ENCODE peak calls at places on chromosomes 13 and 19, in eight cellular contexts. One of them, this sample, is unnamed.

GRCh38 chr13:109781384-109782065 is 4.9 kb downstream of the IRS2 start:
- DNase-seq in activated T-helper 1 cell treated with anti-CD3 and anti-CD28 coated beads, Interleukin-12 subunit alpha, Interleukin-12 subunit beta, Interleukin-2, Interleukin-4 antibody, amounts not matched to agents 30 ng/mL and 10 ng/mL and 1 ng/mL, durations not matched to agents 14 hours and 24 hours and 36 hours: no peak
- DNase-seq in omental fat pad: no peak
- DNase-seq in astrocyte of the spinal cord: peak; percentile 30
- DNase-seq in stimulated activated CD8-positive, alpha-beta memory T cell treated with anti-CD3 and anti-CD28 coated beads, Interleukin-4, amount 100 ng/mL, for 1 hour: no peak
- DNase-seq in globus pallidus: no peak
- DNase-seq in GM13977: no peak
- DNase-seq in cardiac muscle cell: no peak
- DNase-seq in this sample: no peak

GRCh38 chr19:40089462-40089861 is 1.3 kb downstream of the ZNF780A start:
- DNase-seq in activated T-helper 1 cell treated with anti-CD3 and anti-CD28 coated beads, Interleukin-12 subunit alpha, Interleukin-12 subunit beta, Interleukin-2, Interleukin-4 antibody, amounts not matched to agents 30 ng/mL and 10 ng/mL and 1 ng/mL, durations not matched to agents 14 hours and 24 hours and 36 hours: no peak
- DNase-seq in omental fat pad: no peak
- DNase-seq in astrocyte of the spinal cord: peak; percentile 24
- DNase-seq in stimulated activated CD8-positive, alpha-beta memory T cell treated with anti-CD3 and anti-CD28 coated beads, Interleukin-4, amount 100 ng/mL, for 1 hour: no peak
- DNase-seq in globus pallidus: peak; percentile 1
- DNase-seq in GM13977: no peak
- DNase-seq in cardiac muscle cell: peak; percentile 0
- DNase-seq in this sample: no peak

GRCh38 chr13:106533940-106534843 is 1.3 kb downstream of the EFNB2 start:
- DNase-seq in activated T-helper 1 cell treated with anti-CD3 and anti-CD28 coated beads, Interleukin-12 subunit alpha, Interleukin-12 subunit beta, Interleukin-2, Interleukin-4 antibody, amounts not matched to agents 30 ng/mL and 10 ng/mL and 1 ng/mL, durations not matched to agents 14 hours and 24 hours and 36 hours: no peak
- DNase-seq in omental fat pad: no peak
- DNase-seq in astrocyte of the spinal cord: peak; percentile 77
- DNase-seq in stimulated activated CD8-positive, alpha-beta memory T cell treated with anti-CD3 and anti-CD28 coated beads, Interleukin-4, amount 100 ng/mL, for 1 hour: no peak
- DNase-seq in globus pallidus: peak; percentile 59
- DNase-seq in GM13977: peak; percentile 28
- DNase-seq in cardiac muscle cell: peak; percentile 64
- DNase-seq in this sample: no peak

GRCh38 chr19:12155324-12155723 is 1.2 kb downstream of the ZNF625 start:
- DNase-seq in activated T-helper 1 cell treated with anti-CD3 and anti-CD28 coated beads, Interleukin-12 subunit alpha, Interleukin-12 subunit beta, Interleukin-2, Interleukin-4 antibody, amounts not matched to agents 30 ng/mL and 10 ng/mL and 1 ng/mL, durations not matched to agents 14 hours and 24 hours and 36 hours: no peak
- DNase-seq in omental fat pad: no peak
- DNase-seq in astrocyte of the spinal cord: no peak
- DNase-seq in stimulated activated CD8-positive, alpha-beta memory T cell treated with anti-CD3 and anti-CD28 coated beads, Interleukin-4, amount 100 ng/mL, for 1 hour: no peak
- DNase-seq in globus pallidus: no peak
- DNase-seq in GM13977: peak; percentile 28
- DNase-seq in cardiac muscle cell: no peak
- DNase-seq in this sample: no peak

GRCh38 chr19:45767881-45768643 is 990 bp downstream of the SIX5 start:
- DNase-seq in activated T-helper 1 cell treated with anti-CD3 and anti-CD28 coated beads, Interleukin-12 subunit alpha, Interleukin-12 subunit beta, Interleukin-2, Interleukin-4 antibody, amounts not matched to agents 30 ng/mL and 10 ng/mL and 1 ng/mL, durations not matched to agents 14 hours and 24 hours and 36 hours: no peak
- DNase-seq in omental fat pad: no peak
- DNase-seq in astrocyte of the spinal cord: peak; percentile 73
- DNase-seq in stimulated activated CD8-positive, alpha-beta memory T cell treated with anti-CD3 and anti-CD28 coated beads, Interleukin-4, amount 100 ng/mL, for 1 hour: no peak
- DNase-seq in globus pallidus: no peak
- DNase-seq in GM13977: peak; percentile 82
- DNase-seq in cardiac muscle cell: peak; percentile 74
- DNase-seq in this sample: no peak

GRCh38 chr19:42053037-42053935 is 16.7 kb downstream of the GRIK5 start:
- DNase-seq in activated T-helper 1 cell treated with anti-CD3 and anti-CD28 coated beads, Interleukin-12 subunit alpha, Interleukin-12 subunit beta, Interleukin-2, Interleukin-4 antibody, amounts not matched to agents 30 ng/mL and 10 ng/mL and 1 ng/mL, durations not matched to agents 14 hours and 24 hours and 36 hours: no peak
- DNase-seq in omental fat pad: no peak
- DNase-seq in astrocyte of the spinal cord: no peak
- DNase-seq in stimulated activated CD8-positive, alpha-beta memory T cell treated with anti-CD3 and anti-CD28 coated beads, Interleukin-4, amount 100 ng/mL, for 1 hour: no peak
- DNase-seq in globus pallidus: no peak
- DNase-seq in GM13977: no peak
- DNase-seq in cardiac muscle cell: no peak
- DNase-seq in this sample: no peak

GRCh38 chr19:30920238-30920637 is 429.0 kb downstream of the TSHZ3 start:
- DNase-seq in activated T-helper 1 cell treated with anti-CD3 and anti-CD28 coated beads, Interleukin-12 subunit alpha, Interleukin-12 subunit beta, Interleukin-2, Interleukin-4 antibody, amounts not matched to agents 30 ng/mL and 10 ng/mL and 1 ng/mL, durations not matched to agents 14 hours and 24 hours and 36 hours: no peak
- DNase-seq in omental fat pad: no peak
- DNase-seq in astrocyte of the spinal cord: no peak
- DNase-seq in stimulated activated CD8-positive, alpha-beta memory T cell treated with anti-CD3 and anti-CD28 coated beads, Interleukin-4, amount 100 ng/mL, for 1 hour: no peak
- DNase-seq in globus pallidus: no peak
- DNase-seq in GM13977: no peak
- DNase-seq in cardiac muscle cell: no peak
- DNase-seq in this sample: no peak

GRCh38 chr13:70568571-70568970 is 460.3 kb upstream of the KLHL1 start:
- DNase-seq in activated T-helper 1 cell treated with anti-CD3 and anti-CD28 coated beads, Interleukin-12 subunit alpha, Interleukin-12 subunit beta, Interleukin-2, Interleukin-4 antibody, amounts not matched to agents 30 ng/mL and 10 ng/mL and 1 ng/mL, durations not matched to agents 14 hours and 24 hours and 36 hours: no peak
- DNase-seq in omental fat pad: no peak
- DNase-seq in astrocyte of the spinal cord: peak; percentile 65
- DNase-seq in stimulated activated CD8-positive, alpha-beta memory T cell treated with anti-CD3 and anti-CD28 coated beads, Interleukin-4, amount 100 ng/mL, for 1 hour: no peak
- DNase-seq in globus pallidus: peak; percentile 30
- DNase-seq in GM13977: peak; percentile 35
- DNase-seq in cardiac muscle cell: peak; percentile 52
- DNase-seq in this sample: peak; percentile 37

GRCh38 chr19:52094526-52094925 is 1.0 kb downstream of the ZNF841 start:
- DNase-seq in activated T-helper 1 cell treated with anti-CD3 and anti-CD28 coated beads, Interleukin-12 subunit alpha, Interleukin-12 subunit beta, Interleukin-2, Interleukin-4 antibody, amounts not matched to agents 30 ng/mL and 10 ng/mL and 1 ng/mL, durations not matched to agents 14 hours and 24 hours and 36 hours: no peak
- DNase-seq in omental fat pad: no peak
- DNase-seq in astrocyte of the spinal cord: no peak
- DNase-seq in stimulated activated CD8-positive, alpha-beta memory T cell treated with anti-CD3 and anti-CD28 coated beads, Interleukin-4, amount 100 ng/mL, for 1 hour: no peak
- DNase-seq in globus pallidus: no peak
- DNase-seq in GM13977: no peak
- DNase-seq in cardiac muscle cell: peak; percentile 1
- DNase-seq in this sample: no peak

GRCh38 chr13:98322091-98322718 is 145.1 kb upstream of the RNF113B start:
- DNase-seq in activated T-helper 1 cell treated with anti-CD3 and anti-CD28 coated beads, Interleukin-12 subunit alpha, Interleukin-12 subunit beta, Interleukin-2, Interleukin-4 antibody, amounts not matched to agents 30 ng/mL and 10 ng/mL and 1 ng/mL, durations not matched to agents 14 hours and 24 hours and 36 hours: no peak
- DNase-seq in omental fat pad: no peak
- DNase-seq in astrocyte of the spinal cord: no peak
- DNase-seq in stimulated activated CD8-positive, alpha-beta memory T cell treated with anti-CD3 and anti-CD28 coated beads, Interleukin-4, amount 100 ng/mL, for 1 hour: no peak
- DNase-seq in globus pallidus: no peak
- DNase-seq in GM13977: no peak
- DNase-seq in cardiac muscle cell: no peak
- DNase-seq in this sample: no peak

GRCh38 chr13:74259641-74260040 is 125.4 kb upstream of the KLF12 start:
- DNase-seq in activated T-helper 1 cell treated with anti-CD3 and anti-CD28 coated beads, Interleukin-12 subunit alpha, Interleukin-12 subunit beta, Interleukin-2, Interleukin-4 antibody, amounts not matched to agents 30 ng/mL and 10 ng/mL and 1 ng/mL, durations not matched to agents 14 hours and 24 hours and 36 hours: no peak
- DNase-seq in omental fat pad: no peak
- DNase-seq in astrocyte of the spinal cord: no peak
- DNase-seq in stimulated activated CD8-positive, alpha-beta memory T cell treated with anti-CD3 and anti-CD28 coated beads, Interleukin-4, amount 100 ng/mL, for 1 hour: no peak
- DNase-seq in globus pallidus: no peak
- DNase-seq in GM13977: no peak
- DNase-seq in cardiac muscle cell: no peak
- DNase-seq in this sample: no peak

GRCh38 chr19:31699421-31699820 is 350.2 kb upstream of the TSHZ3 start:
- DNase-seq in activated T-helper 1 cell treated with anti-CD3 and anti-CD28 coated beads, Interleukin-12 subunit alpha, Interleukin-12 subunit beta, Interleukin-2, Interleukin-4 antibody, amounts not matched to agents 30 ng/mL and 10 ng/mL and 1 ng/mL, durations not matched to agents 14 hours and 24 hours and 36 hours: no peak
- DNase-seq in omental fat pad: no peak
- DNase-seq in astrocyte of the spinal cord: no peak
- DNase-seq in stimulated activated CD8-positive, alpha-beta memory T cell treated with anti-CD3 and anti-CD28 coated beads, Interleukin-4, amount 100 ng/mL, for 1 hour: no peak
- DNase-seq in globus pallidus: no peak
- DNase-seq in GM13977: no peak
- DNase-seq in cardiac muscle cell: no peak
- DNase-seq in this sample: no peak

GRCh38 chr19:15180451-15181390 is 20.1 kb downstream of the NOTCH3 start:
- DNase-seq in activated T-helper 1 cell treated with anti-CD3 and anti-CD28 coated beads, Interleukin-12 subunit alpha, Interleukin-12 subunit beta, Interleukin-2, Interleukin-4 antibody, amounts not matched to agents 30 ng/mL and 10 ng/mL and 1 ng/mL, durations not matched to agents 14 hours and 24 hours and 36 hours: no peak
- DNase-seq in omental fat pad: no peak
- DNase-seq in astrocyte of the spinal cord: no peak
- DNase-seq in stimulated activated CD8-positive, alpha-beta memory T cell treated with anti-CD3 and anti-CD28 coated beads, Interleukin-4, amount 100 ng/mL, for 1 hour: no peak
- DNase-seq in globus pallidus: no peak
- DNase-seq in GM13977: no peak
- DNase-seq in cardiac muscle cell: peak; percentile 43
- DNase-seq in this sample: no peak

GRCh38 chr13:110376120-110376519 is 69.0 kb downstream of the COL4A2 start:
- DNase-seq in activated T-helper 1 cell treated with anti-CD3 and anti-CD28 coated beads, Interleukin-12 subunit alpha, Interleukin-12 subunit beta, Interleukin-2, Interleukin-4 antibody, amounts not matched to agents 30 ng/mL and 10 ng/mL and 1 ng/mL, durations not matched to agents 14 hours and 24 hours and 36 hours: no peak
- DNase-seq in omental fat pad: no peak
- DNase-seq in astrocyte of the spinal cord: no peak
- DNase-seq in stimulated activated CD8-positive, alpha-beta memory T cell treated with anti-CD3 and anti-CD28 coated beads, Interleukin-4, amount 100 ng/mL, for 1 hour: no peak
- DNase-seq in globus pallidus: no peak
- DNase-seq in GM13977: no peak
- DNase-seq in cardiac muscle cell: peak; percentile 31
- DNase-seq in this sample: no peak

GRCh38 chr19:18311495-18311894 is 11.4 kb downstream of the LSM4 start:
- DNase-seq in activated T-helper 1 cell treated with anti-CD3 and anti-CD28 coated beads, Interleukin-12 subunit alpha, Interleukin-12 subunit beta, Interleukin-2, Interleukin-4 antibody, amounts not matched to agents 30 ng/mL and 10 ng/mL and 1 ng/mL, durations not matched to agents 14 hours and 24 hours and 36 hours: no peak
- DNase-seq in omental fat pad: no peak
- DNase-seq in astrocyte of the spinal cord: no peak
- DNase-seq in stimulated activated CD8-positive, alpha-beta memory T cell treated with anti-CD3 and anti-CD28 coated beads, Interleukin-4, amount 100 ng/mL, for 1 hour: no peak
- DNase-seq in globus pallidus: no peak
- DNase-seq in GM13977: peak; percentile 7
- DNase-seq in cardiac muscle cell: no peak
- DNase-seq in this sample: no peak

GRCh38 chr13:73335938-73336337 is 277.1 kb downstream of the KLF5 start:
- DNase-seq in activated T-helper 1 cell treated with anti-CD3 and anti-CD28 coated beads, Interleukin-12 subunit alpha, Interleukin-12 subunit beta, Interleukin-2, Interleukin-4 antibody, amounts not matched to agents 30 ng/mL and 10 ng/mL and 1 ng/mL, durations not matched to agents 14 hours and 24 hours and 36 hours: no peak
- DNase-seq in omental fat pad: no peak
- DNase-seq in astrocyte of the spinal cord: no peak
- DNase-seq in stimulated activated CD8-positive, alpha-beta memory T cell treated with anti-CD3 and anti-CD28 coated beads, Interleukin-4, amount 100 ng/mL, for 1 hour: no peak
- DNase-seq in globus pallidus: no peak
- DNase-seq in GM13977: no peak
- DNase-seq in cardiac muscle cell: no peak
- DNase-seq in this sample: no peak

GRCh38 chr19:4061178-4061682 is 5.5 kb downstream of the ZBTB7A start:
- DNase-seq in activated T-helper 1 cell treated with anti-CD3 and anti-CD28 coated beads, Interleukin-12 subunit alpha, Interleukin-12 subunit beta, Interleukin-2, Interleukin-4 antibody, amounts not matched to agents 30 ng/mL and 10 ng/mL and 1 ng/mL, durations not matched to agents 14 hours and 24 hours and 36 hours: no peak
- DNase-seq in omental fat pad: peak; percentile 62
- DNase-seq in astrocyte of the spinal cord: no peak
- DNase-seq in stimulated activated CD8-positive, alpha-beta memory T cell treated with anti-CD3 and anti-CD28 coated beads, Interleukin-4, amount 100 ng/mL, for 1 hour: no peak
- DNase-seq in globus pallidus: no peak
- DNase-seq in GM13977: no peak
- DNase-seq in cardiac muscle cell: no peak
- DNase-seq in this sample: no peak

GRCh38 chr19:29370276-29370675 is 155.5 kb upstream of the VSTM2B start:
- DNase-seq in activated T-helper 1 cell treated with anti-CD3 and anti-CD28 coated beads, Interleukin-12 subunit alpha, Interleukin-12 subunit beta, Interleukin-2, Interleukin-4 antibody, amounts not matched to agents 30 ng/mL and 10 ng/mL and 1 ng/mL, durations not matched to agents 14 hours and 24 hours and 36 hours: no peak
- DNase-seq in omental fat pad: no peak
- DNase-seq in astrocyte of the spinal cord: no peak
- DNase-seq in stimulated activated CD8-positive, alpha-beta memory T cell treated with anti-CD3 and anti-CD28 coated beads, Interleukin-4, amount 100 ng/mL, for 1 hour: no peak
- DNase-seq in globus pallidus: no peak
- DNase-seq in GM13977: no peak
- DNase-seq in cardiac muscle cell: no peak
- DNase-seq in this sample: no peak

GRCh38 chr19:49690656-49691242 is at the start of gene CPT1C:
- DNase-seq in activated T-helper 1 cell treated with anti-CD3 and anti-CD28 coated beads, Interleukin-12 subunit alpha, Interleukin-12 subunit beta, Interleukin-2, Interleukin-4 antibody, amounts not matched to agents 30 ng/mL and 10 ng/mL and 1 ng/mL, durations not matched to agents 14 hours and 24 hours and 36 hours: no peak
- DNase-seq in omental fat pad: no peak
- DNase-seq in astrocyte of the spinal cord: peak; percentile 75
- DNase-seq in stimulated activated CD8-positive, alpha-beta memory T cell treated with anti-CD3 and anti-CD28 coated beads, Interleukin-4, amount 100 ng/mL, for 1 hour: no peak
- DNase-seq in globus pallidus: peak; percentile 87
- DNase-seq in GM13977: peak; percentile 74
- DNase-seq in cardiac muscle cell: peak; percentile 84
- DNase-seq in this sample: peak; percentile 90

GRCh38 chr19:48962849-48963165 is 2.3 kb upstream of the FTL start:
- DNase-seq in activated T-helper 1 cell treated with anti-CD3 and anti-CD28 coated beads, Interleukin-12 subunit alpha, Interleukin-12 subunit beta, Interleukin-2, Interleukin-4 antibody, amounts not matched to agents 30 ng/mL and 10 ng/mL and 1 ng/mL, durations not matched to agents 14 hours and 24 hours and 36 hours: no peak
- DNase-seq in omental fat pad: no peak
- DNase-seq in astrocyte of the spinal cord: no peak
- DNase-seq in stimulated activated CD8-positive, alpha-beta memory T cell treated with anti-CD3 and anti-CD28 coated beads, Interleukin-4, amount 100 ng/mL, for 1 hour: no peak
- DNase-seq in globus pallidus: no peak
- DNase-seq in GM13977: no peak
- DNase-seq in cardiac muscle cell: no peak
- DNase-seq in this sample: no peak

GRCh38 chr19:16327911-16328823 is 3.5 kb downstream of the KLF2 start:
- DNase-seq in activated T-helper 1 cell treated with anti-CD3 and anti-CD28 coated beads, Interleukin-12 subunit alpha, Interleukin-12 subunit beta, Interleukin-2, Interleukin-4 antibody, amounts not matched to agents 30 ng/mL and 10 ng/mL and 1 ng/mL, durations not matched to agents 14 hours and 24 hours and 36 hours: peak; percentile 61
- DNase-seq in omental fat pad: peak; percentile 66
- DNase-seq in astrocyte of the spinal cord: peak; percentile 38
- DNase-seq in stimulated activated CD8-positive, alpha-beta memory T cell treated with anti-CD3 and anti-CD28 coated beads, Interleukin-4, amount 100 ng/mL, for 1 hour: no peak
- DNase-seq in globus pallidus: peak; percentile 73
- DNase-seq in GM13977: peak; percentile 55
- DNase-seq in cardiac muscle cell: no peak
- DNase-seq in this sample: no peak

GRCh38 chr13:41029629-41030028 is 10.5 kb upstream of the ELF1 start:
- DNase-seq in activated T-helper 1 cell treated with anti-CD3 and anti-CD28 coated beads, Interleukin-12 subunit alpha, Interleukin-12 subunit beta, Interleukin-2, Interleukin-4 antibody, amounts not matched to agents 30 ng/mL and 10 ng/mL and 1 ng/mL, durations not matched to agents 14 hours and 24 hours and 36 hours: no peak
- DNase-seq in omental fat pad: no peak
- DNase-seq in astrocyte of the spinal cord: no peak
- DNase-seq in stimulated activated CD8-positive, alpha-beta memory T cell treated with anti-CD3 and anti-CD28 coated beads, Interleukin-4, amount 100 ng/mL, for 1 hour: no peak
- DNase-seq in globus pallidus: no peak
- DNase-seq in GM13977: no peak
- DNase-seq in cardiac muscle cell: no peak
- DNase-seq in this sample: no peak

GRCh38 chr13:47869780-47870179 is 131.3 kb downstream of the SUCLA2 start:
- DNase-seq in activated T-helper 1 cell treated with anti-CD3 and anti-CD28 coated beads, Interleukin-12 subunit alpha, Interleukin-12 subunit beta, Interleukin-2, Interleukin-4 antibody, amounts not matched to agents 30 ng/mL and 10 ng/mL and 1 ng/mL, durations not matched to agents 14 hours and 24 hours and 36 hours: no peak
- DNase-seq in omental fat pad: no peak
- DNase-seq in astrocyte of the spinal cord: no peak
- DNase-seq in stimulated activated CD8-positive, alpha-beta memory T cell treated with anti-CD3 and anti-CD28 coated beads, Interleukin-4, amount 100 ng/mL, for 1 hour: no peak
- DNase-seq in globus pallidus: no peak
- DNase-seq in GM13977: no peak
- DNase-seq in cardiac muscle cell: no peak
- DNase-seq in this sample: no peak

GRCh38 chr13:71320452-71320851 is 546.6 kb downstream of the DACH1 start:
- DNase-seq in activated T-helper 1 cell treated with anti-CD3 and anti-CD28 coated beads, Interleukin-12 subunit alpha, Interleukin-12 subunit beta, Interleukin-2, Interleukin-4 antibody, amounts not matched to agents 30 ng/mL and 10 ng/mL and 1 ng/mL, durations not matched to agents 14 hours and 24 hours and 36 hours: no peak
- DNase-seq in omental fat pad: no peak
- DNase-seq in astrocyte of the spinal cord: peak; percentile 6
- DNase-seq in stimulated activated CD8-positive, alpha-beta memory T cell treated with anti-CD3 and anti-CD28 coated beads, Interleukin-4, amount 100 ng/mL, for 1 hour: no peak
- DNase-seq in globus pallidus: no peak
- DNase-seq in GM13977: peak; percentile 3
- DNase-seq in cardiac muscle cell: peak; percentile 18
- DNase-seq in this sample: no peak

GRCh38 chr13:98847780-98848179 is 95.3 kb upstream of the SLC15A1 start:
- DNase-seq in activated T-helper 1 cell treated with anti-CD3 and anti-CD28 coated beads, Interleukin-12 subunit alpha, Interleukin-12 subunit beta, Interleukin-2, Interleukin-4 antibody, amounts not matched to agents 30 ng/mL and 10 ng/mL and 1 ng/mL, durations not matched to agents 14 hours and 24 hours and 36 hours: no peak
- DNase-seq in omental fat pad: no peak
- DNase-seq in astrocyte of the spinal cord: no peak
- DNase-seq in stimulated activated CD8-positive, alpha-beta memory T cell treated with anti-CD3 and anti-CD28 coated beads, Interleukin-4, amount 100 ng/mL, for 1 hour: no peak
- DNase-seq in globus pallidus: no peak
- DNase-seq in GM13977: no peak
- DNase-seq in cardiac muscle cell: no peak
- DNase-seq in this sample: no peak

GRCh38 chr13:74226791-74227475 is 92.7 kb upstream of the KLF12 start:
- DNase-seq in activated T-helper 1 cell treated with anti-CD3 and anti-CD28 coated beads, Interleukin-12 subunit alpha, Interleukin-12 subunit beta, Interleukin-2, Interleukin-4 antibody, amounts not matched to agents 30 ng/mL and 10 ng/mL and 1 ng/mL, durations not matched to agents 14 hours and 24 hours and 36 hours: no peak
- DNase-seq in omental fat pad: no peak
- DNase-seq in astrocyte of the spinal cord: no peak
- DNase-seq in stimulated activated CD8-positive, alpha-beta memory T cell treated with anti-CD3 and anti-CD28 coated beads, Interleukin-4, amount 100 ng/mL, for 1 hour: no peak
- DNase-seq in globus pallidus: no peak
- DNase-seq in GM13977: no peak
- DNase-seq in cardiac muscle cell: no peak
- DNase-seq in this sample: no peak

This sample was measured in NCI-H1694 treated with DMSO at 0.1 percent for 48 hours.